ENCODE peak calls at places on chromosome 21, in ten cellular contexts. One of them, this sample, is unnamed.

GRCh38 chr21:43986544-43987451 is 25.3 kb upstream of the TRAPPC10 start:
- DNase-seq in mucosa of descending colon: no peak
- DNase-seq in sciatic nerve: no peak
- DNase-seq in RPMI8226: no peak
- DNase-seq in cardiac fibroblast: no peak
- DNase-seq in CD8-positive, alpha-beta T cell: no peak
- DNase-seq in fibroblast of pulmonary artery: no peak
- DNase-seq in M059J: no peak
- DNase-seq in Daoy: no peak
- DNase-seq in CD4-positive, CD25-positive, alpha-beta regulatory T cell: no peak
- DNase-seq in this sample: no peak

GRCh38 chr21:41168391-41169257 is 664 bp downstream of the BACE2 start:
- DNase-seq in Daoy: peak
- DNase-seq in CD8-positive, alpha-beta T cell: no peak
- DNase-seq in RPMI8226: peak
- DNase-seq in cardiac fibroblast: peak
- DNase-seq in CD4-positive, CD25-positive, alpha-beta regulatory T cell: no peak
- DNase-seq in M059J: peak
- DNase-seq in sciatic nerve: peak
- DNase-seq in fibroblast of pulmonary artery: peak
- DNase-seq in mucosa of descending colon: peak
- DNase-seq in this sample: peak

GRCh38 chr21:26887241-26887640 is 42.0 kb upstream of the ADAMTS1 start:
- DNase-seq in cardiac fibroblast: peak
- DNase-seq in fibroblast of pulmonary artery: peak
- DNase-seq in M059J: peak
- DNase-seq in sciatic nerve: no peak
- DNase-seq in RPMI8226: no peak
- DNase-seq in CD8-positive, alpha-beta T cell: no peak
- DNase-seq in mucosa of descending colon: no peak
- DNase-seq in Daoy: no peak
- DNase-seq in CD4-positive, CD25-positive, alpha-beta regulatory T cell: no peak
- DNase-seq in this sample: no peak

GRCh38 chr21:16117851-16118592 is 388.2 kb downstream of the USP25 start:
- DNase-seq in CD8-positive, alpha-beta T cell: no peak
- DNase-seq in fibroblast of pulmonary artery: peak
- DNase-seq in mucosa of descending colon: no peak
- DNase-seq in M059J: peak
- DNase-seq in sciatic nerve: no peak
- DNase-seq in Daoy: peak
- DNase-seq in RPMI8226: no peak
- DNase-seq in cardiac fibroblast: peak
- DNase-seq in CD4-positive, CD25-positive, alpha-beta regulatory T cell: no peak
- DNase-seq in this sample: peak

GRCh38 chr21:45488839-45489479 is 53.3 kb downstream of the SLC19A1 start:
- DNase-seq in sciatic nerve: no peak
- DNase-seq in cardiac fibroblast: no peak
- DNase-seq in RPMI8226: no peak
- DNase-seq in M059J: no peak
- DNase-seq in CD8-positive, alpha-beta T cell: no peak
- DNase-seq in Daoy: no peak
- DNase-seq in mucosa of descending colon: no peak
- DNase-seq in CD4-positive, CD25-positive, alpha-beta regulatory T cell: no peak
- DNase-seq in fibroblast of pulmonary artery: no peak
- DNase-seq in this sample: no peak

GRCh38 chr21:42524341-42525227 is 10.9 kb downstream of the SLC37A1 start:
- DNase-seq in CD8-positive, alpha-beta T cell: peak
- DNase-seq in sciatic nerve: peak
- DNase-seq in cardiac fibroblast: peak
- DNase-seq in fibroblast of pulmonary artery: peak
- DNase-seq in M059J: peak
- DNase-seq in Daoy: peak
- DNase-seq in CD4-positive, CD25-positive, alpha-beta regulatory T cell: no peak
- DNase-seq in mucosa of descending colon: peak
- DNase-seq in RPMI8226: peak
- DNase-seq in this sample: no peak

GRCh38 chr21:35203093-35204021 is 154.3 kb upstream of the RUNX1 start:
- DNase-seq in sciatic nerve: no peak
- DNase-seq in mucosa of descending colon: no peak
- DNase-seq in M059J: peak
- DNase-seq in cardiac fibroblast: peak
- DNase-seq in CD8-positive, alpha-beta T cell: no peak
- DNase-seq in Daoy: peak
- DNase-seq in CD4-positive, CD25-positive, alpha-beta regulatory T cell: no peak
- DNase-seq in RPMI8226: no peak
- DNase-seq in fibroblast of pulmonary artery: peak
- DNase-seq in this sample: peak

GRCh38 chr21:31220567-31220966 is 123.5 kb downstream of the TIAM1 start:
- DNase-seq in CD8-positive, alpha-beta T cell: no peak
- DNase-seq in CD4-positive, CD25-positive, alpha-beta regulatory T cell: no peak
- DNase-seq in cardiac fibroblast: peak
- DNase-seq in RPMI8226: no peak
- DNase-seq in M059J: no peak
- DNase-seq in sciatic nerve: no peak
- DNase-seq in fibroblast of pulmonary artery: peak
- DNase-seq in Daoy: no peak
- DNase-seq in mucosa of descending colon: no peak
- DNase-seq in this sample: no peak

GRCh38 chr21:45624356-45624854 is 19.1 kb upstream of the PCBP3 start:
- DNase-seq in Daoy: no peak
- DNase-seq in CD4-positive, CD25-positive, alpha-beta regulatory T cell: no peak
- DNase-seq in M059J: no peak
- DNase-seq in mucosa of descending colon: no peak
- DNase-seq in cardiac fibroblast: no peak
- DNase-seq in RPMI8226: no peak
- DNase-seq in sciatic nerve: peak
- DNase-seq in CD8-positive, alpha-beta T cell: no peak
- DNase-seq in fibroblast of pulmonary artery: no peak
- DNase-seq in this sample: no peak

GRCh38 chr21:35201799-35202198 is 152.7 kb upstream of the RUNX1 start:
- DNase-seq in Daoy: no peak
- DNase-seq in RPMI8226: no peak
- DNase-seq in cardiac fibroblast: no peak
- DNase-seq in fibroblast of pulmonary artery: no peak
- DNase-seq in CD4-positive, CD25-positive, alpha-beta regulatory T cell: no peak
- DNase-seq in mucosa of descending colon: no peak
- DNase-seq in M059J: no peak
- DNase-seq in sciatic nerve: no peak
- DNase-seq in CD8-positive, alpha-beta T cell: no peak
- DNase-seq in this sample: no peak

GRCh38 chr21:34065015-34065414 is 8.4 kb upstream of the MRPS6 start:
- DNase-seq in cardiac fibroblast: peak
- DNase-seq in sciatic nerve: no peak
- DNase-seq in CD8-positive, alpha-beta T cell: no peak
- DNase-seq in Daoy: no peak
- DNase-seq in fibroblast of pulmonary artery: no peak
- DNase-seq in CD4-positive, CD25-positive, alpha-beta regulatory T cell: no peak
- DNase-seq in M059J: no peak
- DNase-seq in RPMI8226: no peak
- DNase-seq in mucosa of descending colon: no peak
- DNase-seq in this sample: no peak

GRCh38 chr21:29196021-29196663 is 65.7 kb downstream of the MAP3K7CL start:
- DNase-seq in mucosa of descending colon: peak
- DNase-seq in fibroblast of pulmonary artery: peak
- DNase-seq in cardiac fibroblast: peak
- DNase-seq in sciatic nerve: no peak
- DNase-seq in Daoy: peak
- DNase-seq in RPMI8226: peak
- DNase-seq in CD4-positive, CD25-positive, alpha-beta regulatory T cell: peak
- DNase-seq in M059J: peak
- DNase-seq in CD8-positive, alpha-beta T cell: no peak
- DNase-seq in this sample: peak

GRCh38 chr21:42653492-42654061 is at the start of gene PDE9A:
- DNase-seq in CD4-positive, CD25-positive, alpha-beta regulatory T cell: no peak
- DNase-seq in M059J: no peak
- DNase-seq in sciatic nerve: no peak
- DNase-seq in CD8-positive, alpha-beta T cell: no peak
- DNase-seq in mucosa of descending colon: peak
- DNase-seq in Daoy: no peak
- DNase-seq in cardiac fibroblast: no peak
- DNase-seq in fibroblast of pulmonary artery: no peak
- DNase-seq in RPMI8226: no peak
- DNase-seq in this sample: no peak

GRCh38 chr21:15682182-15682895 is 47.4 kb upstream of the USP25 start:
- DNase-seq in mucosa of descending colon: no peak
- DNase-seq in RPMI8226: no peak
- DNase-seq in M059J: peak
- DNase-seq in fibroblast of pulmonary artery: peak
- DNase-seq in Daoy: peak
- DNase-seq in sciatic nerve: no peak
- DNase-seq in CD4-positive, CD25-positive, alpha-beta regulatory T cell: no peak
- DNase-seq in CD8-positive, alpha-beta T cell: no peak
- DNase-seq in cardiac fibroblast: peak
- DNase-seq in this sample: no peak

GRCh38 chr21:25756190-25756932 is 21.6 kb downstream of the GABPA start:
- DNase-seq in mucosa of descending colon: no peak
- DNase-seq in cardiac fibroblast: no peak
- DNase-seq in sciatic nerve: no peak
- DNase-seq in CD4-positive, CD25-positive, alpha-beta regulatory T cell: no peak
- DNase-seq in CD8-positive, alpha-beta T cell: no peak
- DNase-seq in M059J: no peak
- DNase-seq in fibroblast of pulmonary artery: no peak
- DNase-seq in RPMI8226: no peak
- DNase-seq in Daoy: no peak
- DNase-seq in this sample: no peak

GRCh38 chr21:39169906-39170305 is 13.3 kb downstream of the PSMG1 start:
- DNase-seq in CD8-positive, alpha-beta T cell: no peak
- DNase-seq in sciatic nerve: no peak
- DNase-seq in Daoy: no peak
- DNase-seq in M059J: no peak
- DNase-seq in fibroblast of pulmonary artery: no peak
- DNase-seq in cardiac fibroblast: no peak
- DNase-seq in mucosa of descending colon: no peak
- DNase-seq in RPMI8226: no peak
- DNase-seq in CD4-positive, CD25-positive, alpha-beta regulatory T cell: no peak
- DNase-seq in this sample: no peak

GRCh38 chr21:44940116-44940631 is 345 bp downstream of the SLX9 start:
- DNase-seq in cardiac fibroblast: no peak
- DNase-seq in Daoy: no peak
- DNase-seq in fibroblast of pulmonary artery: no peak
- DNase-seq in sciatic nerve: no peak
- DNase-seq in mucosa of descending colon: no peak
- DNase-seq in CD8-positive, alpha-beta T cell: no peak
- DNase-seq in M059J: peak
- DNase-seq in CD4-positive, CD25-positive, alpha-beta regulatory T cell: peak
- DNase-seq in RPMI8226: peak
- DNase-seq in this sample: no peak

GRCh38 chr21:27513016-27513415 is 546.1 kb upstream of the ADAMTS5 start:
- DNase-seq in CD8-positive, alpha-beta T cell: no peak
- DNase-seq in cardiac fibroblast: peak
- DNase-seq in fibroblast of pulmonary artery: peak
- DNase-seq in CD4-positive, CD25-positive, alpha-beta regulatory T cell: no peak
- DNase-seq in M059J: peak
- DNase-seq in RPMI8226: no peak
- DNase-seq in Daoy: peak
- DNase-seq in sciatic nerve: no peak
- DNase-seq in mucosa of descending colon: no peak
- DNase-seq in this sample: no peak

GRCh38 chr21:24025101-24025500 is 1582.2 kb downstream of the MRPL39 start:
- DNase-seq in Daoy: no peak
- DNase-seq in fibroblast of pulmonary artery: no peak
- DNase-seq in mucosa of descending colon: no peak
- DNase-seq in RPMI8226: no peak
- DNase-seq in M059J: no peak
- DNase-seq in cardiac fibroblast: no peak
- DNase-seq in sciatic nerve: no peak
- DNase-seq in CD8-positive, alpha-beta T cell: no peak
- DNase-seq in CD4-positive, CD25-positive, alpha-beta regulatory T cell: no peak
- DNase-seq in this sample: no peak

GRCh38 chr21:31298618-31299269 is 45.3 kb downstream of the TIAM1 start:
- DNase-seq in mucosa of descending colon: no peak
- DNase-seq in fibroblast of pulmonary artery: no peak
- DNase-seq in sciatic nerve: no peak
- DNase-seq in CD8-positive, alpha-beta T cell: no peak
- DNase-seq in CD4-positive, CD25-positive, alpha-beta regulatory T cell: no peak
- DNase-seq in M059J: no peak
- DNase-seq in cardiac fibroblast: no peak
- DNase-seq in RPMI8226: no peak
- DNase-seq in Daoy: peak
- DNase-seq in this sample: no peak

GRCh38 chr21:42761776-42762335 is 108.4 kb downstream of the PDE9A start:
- DNase-seq in M059J: no peak
- DNase-seq in sciatic nerve: no peak
- DNase-seq in CD8-positive, alpha-beta T cell: no peak
- DNase-seq in Daoy: no peak
- DNase-seq in cardiac fibroblast: no peak
- DNase-seq in CD4-positive, CD25-positive, alpha-beta regulatory T cell: no peak
- DNase-seq in mucosa of descending colon: no peak
- DNase-seq in fibroblast of pulmonary artery: no peak
- DNase-seq in RPMI8226: no peak
- DNase-seq in this sample: no peak

GRCh38 chr21:35933466-35933865 is 126.9 kb downstream of the SETD4 start:
- DNase-seq in cardiac fibroblast: peak
- DNase-seq in fibroblast of pulmonary artery: peak
- DNase-seq in mucosa of descending colon: peak
- DNase-seq in Daoy: peak
- DNase-seq in sciatic nerve: peak
- DNase-seq in RPMI8226: no peak
- DNase-seq in CD4-positive, CD25-positive, alpha-beta regulatory T cell: no peak
- DNase-seq in M059J: peak
- DNase-seq in CD8-positive, alpha-beta T cell: no peak
- DNase-seq in this sample: peak

GRCh38 chr21:45323487-45324380 is 36.0 kb upstream of the POFUT2 start:
- DNase-seq in Daoy: no peak
- DNase-seq in CD4-positive, CD25-positive, alpha-beta regulatory T cell: no peak
- DNase-seq in cardiac fibroblast: peak
- DNase-seq in sciatic nerve: peak
- DNase-seq in fibroblast of pulmonary artery: peak
- DNase-seq in mucosa of descending colon: no peak
- DNase-seq in M059J: peak
- DNase-seq in CD8-positive, alpha-beta T cell: no peak
- DNase-seq in RPMI8226: no peak
- DNase-seq in this sample: no peak

GRCh38 chr21:45971487-45972352 is 9.8 kb upstream of the COL6A1 start:
- DNase-seq in CD8-positive, alpha-beta T cell: no peak
- DNase-seq in Daoy: peak
- DNase-seq in M059J: no peak
- DNase-seq in CD4-positive, CD25-positive, alpha-beta regulatory T cell: no peak
- DNase-seq in fibroblast of pulmonary artery: peak
- DNase-seq in cardiac fibroblast: peak
- DNase-seq in sciatic nerve: peak
- DNase-seq in mucosa of descending colon: no peak
- DNase-seq in RPMI8226: no peak
- DNase-seq in this sample: peak

GRCh38 chr21:44892536-44893277 is 19.2 kb upstream of the PTTG1IP start:
- DNase-seq in mucosa of descending colon: peak
- DNase-seq in CD8-positive, alpha-beta T cell: peak
- DNase-seq in sciatic nerve: peak
- DNase-seq in Daoy: peak
- DNase-seq in M059J: peak
- DNase-seq in RPMI8226: peak
- DNase-seq in cardiac fibroblast: peak
- DNase-seq in CD4-positive, CD25-positive, alpha-beta regulatory T cell: peak
- DNase-seq in fibroblast of pulmonary artery: peak
- DNase-seq in this sample: no peak

GRCh38 chr21:43362306-43362927 is 64.5 kb downstream of the SIK1 start:
- DNase-seq in CD4-positive, CD25-positive, alpha-beta regulatory T cell: peak
- DNase-seq in M059J: peak
- DNase-seq in cardiac fibroblast: peak
- DNase-seq in RPMI8226: peak
- DNase-seq in fibroblast of pulmonary artery: peak
- DNase-seq in Daoy: peak
- DNase-seq in sciatic nerve: peak
- DNase-seq in mucosa of descending colon: peak
- DNase-seq in CD8-positive, alpha-beta T cell: peak
- DNase-seq in this sample: no peak

GRCh38 chr21:14603202-14603601 is 57.1 kb upstream of the SAMSN1 start:
- DNase-seq in CD4-positive, CD25-positive, alpha-beta regulatory T cell: no peak
- DNase-seq in Daoy: no peak
- DNase-seq in M059J: peak
- DNase-seq in mucosa of descending colon: no peak
- DNase-seq in CD8-positive, alpha-beta T cell: no peak
- DNase-seq in cardiac fibroblast: peak
- DNase-seq in sciatic nerve: no peak
- DNase-seq in RPMI8226: no peak
- DNase-seq in fibroblast of pulmonary artery: peak
- DNase-seq in this sample: no peak

GRCh38 chr21:35981514-35982070 is 78.7 kb downstream of the SETD4 start:
- DNase-seq in fibroblast of pulmonary artery: no peak
- DNase-seq in M059J: no peak
- DNase-seq in mucosa of descending colon: no peak
- DNase-seq in CD4-positive, CD25-positive, alpha-beta regulatory T cell: no peak
- DNase-seq in RPMI8226: no peak
- DNase-seq in Daoy: no peak
- DNase-seq in sciatic nerve: no peak
- DNase-seq in cardiac fibroblast: peak
- DNase-seq in CD8-positive, alpha-beta T cell: no peak
- DNase-seq in this sample: no peak

This sample was measured in amniotic stem cell.